ENCODE peak calls at places on chromosomes 13 and 19, in eight cellular contexts. S, B, T, L, Y, U, W and I are unnamed samples.

GRCh38 chr19:44988896-44989563 is 12.2 kb upstream of the RELB start:
- DNase-seq in L (peak; percentile 61), U (peak; percentile 70), B (peak; percentile 80), S (peak; percentile 60), W (peak; percentile 8), Y (peak; percentile 75), T (peak; percentile 78), I (peak; percentile 63)

GRCh38 chr13:28558126-28558525 is 63.2 kb upstream of the FLT1 start:
- DNase-seq in T (peak; percentile 90), Y (peak; percentile 89), U (no peak), S (no peak), L (no peak), B (peak; percentile 94), W (peak; percentile 80), I (peak; percentile 89)

GRCh38 chr13:86986448-86986847 is 684.7 kb upstream of the SLITRK5 start:
- DNase-seq in B (no peak), Y (no peak), W (no peak), U (no peak), S (no peak), L (no peak), T (no peak), I (peak; percentile 43)

GRCh38 chr13:73991884-73992283 is 142.3 kb downstream of the KLF12 start:
- DNase-seq in W (no peak), B (no peak), T (no peak), L (no peak), U (no peak), S (no peak), Y (no peak), I (no peak)

GRCh38 chr19:35673121-35673804 is 6.9 kb downstream of the UPK1A start:
- DNase-seq in U (peak; percentile 20), L (no peak), W (no peak), S (no peak), B (peak; percentile 73), Y (peak; percentile 40), T (peak; percentile 63), I (peak; percentile 57)

GRCh38 chr13:114099191-114099590 is 33.2 kb downstream of the RASA3 start:
- DNase-seq in Y (peak; percentile 90), L (peak; percentile 77), T (peak; percentile 87), S (peak; percentile 89), W (peak; percentile 70), U (no peak), B (peak; percentile 97), I (peak; percentile 96)

GRCh38 chr19:40433391-40434216 is 7.8 kb upstream of the SERTAD1 start:
- DNase-seq in U (peak; percentile 44), T (peak; percentile 97), B (peak; percentile 97), L (peak; percentile 92), W (peak; percentile 66), Y (peak; percentile 92), S (peak; percentile 91), I (peak; percentile 94)

GRCh38 chr13:32125221-32125621 is 93.6 kb downstream of the FRY start:
- DNase-seq in U (no peak), B (peak; percentile 79), W (no peak), S (peak; percentile 28), Y (peak; percentile 48), L (no peak), T (peak; percentile 71), I (peak; percentile 89)

GRCh38 chr13:50386527-50387123 is 371.4 kb downstream of the KCNRG start:
- DNase-seq in U (no peak), S (no peak), T (peak; percentile 58), Y (peak; percentile 33), L (peak; percentile 27), W (peak; percentile 67), B (peak; percentile 73), I (peak; percentile 79)

GRCh38 chr19:8340341-8341096 is 2.5 kb downstream of the KANK3 start:
- DNase-seq in S (peak; percentile 90), L (peak; percentile 59), B (no peak), T (peak; percentile 49), Y (peak; percentile 55), U (no peak), W (no peak), I (peak; percentile 96)

GRCh38 chr19:51739466-51740213 is 12.0 kb downstream of the FPR1 start:
- DNase-seq in Y (no peak), S (no peak), B (no peak), L (no peak), U (no peak), W (no peak), T (no peak), I (no peak)

GRCh38 chr19:6362351-6362801 is 1.0 kb downstream of the CLPP start:
- DNase-seq in T (no peak), S (no peak), U (peak; percentile 45), W (no peak), Y (no peak), L (no peak), B (peak; percentile 46), I (no peak)

GRCh38 chr13:24616514-24616913 is 63.7 kb upstream of the ATP12A start:
- DNase-seq in L (no peak), U (no peak), B (no peak), S (no peak), W (no peak), T (no peak), Y (no peak), I (no peak)

DNA sequence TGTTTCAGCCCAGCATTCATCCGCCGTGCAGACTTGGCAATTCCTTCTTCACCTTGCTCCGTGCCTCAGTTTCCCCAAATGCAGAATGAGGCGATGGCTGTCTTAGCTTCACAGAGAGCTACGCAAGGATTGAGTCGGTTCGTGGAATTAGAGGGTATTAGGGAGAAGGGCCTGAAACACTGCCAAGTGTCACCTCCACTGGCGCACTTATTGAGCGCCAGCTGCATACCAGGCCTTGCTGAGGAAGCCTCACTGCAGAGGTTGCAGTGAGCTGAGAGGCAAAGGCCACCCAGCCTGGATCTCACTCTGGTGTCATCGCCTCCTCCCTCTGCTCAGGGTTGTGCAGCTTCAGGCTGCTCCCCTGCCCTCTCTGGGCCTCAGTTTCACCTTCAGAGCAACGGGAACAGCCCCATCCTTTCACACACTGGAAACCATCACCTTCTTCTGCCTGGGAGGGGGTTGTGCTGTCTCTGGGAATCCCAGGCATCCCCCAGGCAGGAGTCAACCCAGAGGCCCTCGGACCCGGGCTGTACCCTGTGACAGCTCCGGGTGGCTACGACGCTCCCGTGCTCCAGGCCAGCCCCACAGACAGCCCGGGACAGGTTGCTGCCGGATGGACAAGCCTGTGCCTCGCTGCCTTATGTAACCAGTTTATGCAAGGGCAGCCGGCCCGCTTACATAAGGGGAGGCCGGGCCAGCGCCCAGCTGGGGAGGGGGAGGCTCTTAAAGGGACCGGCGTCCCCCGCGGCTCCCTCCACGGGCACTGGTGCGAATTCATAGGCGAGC is 31.9 kb downstream of the NFIC start:
- DNase-seq in Y (no peak), L (peak; percentile 82), W (no peak), B (peak; percentile 61), U (no peak), T (peak; percentile 36), S (peak; percentile 82), I (peak; percentile 73)
- H3K4me3 ChIP-seq in Y (no peak overlapping the region), L (peak overlapping the region; percentile 38), W (no peak overlapping the region), B (no peak overlapping the region), U (no peak overlapping the region), T (no peak overlapping the region), S (peak overlapping the region; percentile 41), I (peak overlapping the region; percentile 7)

GRCh38 chr13:58991826-58992477 is 1171.8 kb downstream of the DIAPH3 start:
- DNase-seq in B (no peak), T (no peak), L (no peak), U (no peak), W (no peak), Y (no peak), S (no peak), I (no peak)

GRCh38 chr13:58992478-58993042 is 1171.2 kb downstream of the DIAPH3 start:
- DNase-seq in U (no peak), L (no peak), T (no peak), S (no peak), B (no peak), W (no peak), Y (no peak), I (no peak)

GRCh38 chr13:58994077-58994476 is 1169.7 kb downstream of the DIAPH3 start:
- DNase-seq in B (no peak), W (no peak), U (no peak), S (no peak), L (no peak), T (no peak), Y (no peak), I (no peak)

GRCh38 chr13:58999851-59000250 is 1163.9 kb downstream of the DIAPH3 start:
- DNase-seq in U (no peak), T (no peak), B (no peak), L (no peak), Y (no peak), S (no peak), W (no peak), I (no peak)

DNA sequence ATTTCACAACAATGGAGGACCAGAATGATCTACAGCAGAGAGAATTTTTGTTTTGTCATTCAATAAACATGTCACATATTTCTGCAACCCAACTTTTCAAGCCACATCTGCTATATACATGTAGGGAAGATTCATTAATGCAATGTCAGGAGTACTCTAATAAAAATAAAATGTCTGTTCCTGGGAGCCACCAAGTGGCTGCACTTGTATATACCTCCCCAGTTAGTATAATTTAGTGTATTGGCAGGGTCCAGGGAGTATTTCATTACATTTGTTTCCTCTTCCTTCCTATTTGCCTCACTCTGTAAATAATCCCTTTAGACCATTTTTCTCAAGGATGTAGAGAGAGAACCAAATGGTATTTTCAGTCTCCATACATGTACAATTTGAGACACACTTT is 1169.0 kb downstream of the DIAPH3 start:
- DNase-seq in T (no peak), W (no peak), S (no peak), Y (peak; percentile 4), L (no peak), U (no peak), B (no peak), I (no peak)
- TF ChIP-seq CTCF in T (peak; percentile 8), W (no peak), S (peak; percentile 33), Y (peak; percentile 19), L (no peak), U (no peak), B (no peak), I (no peak)

GRCh38 chr13:111326621-111326965 is 6.2 kb downstream of the TEX29 start:
- DNase-seq in U (no peak), W (no peak), B (no peak), T (no peak), Y (no peak), L (no peak), S (no peak), I (no peak)

GRCh38 chr13:111325941-111326620 is 5.6 kb downstream of the TEX29 start:
- DNase-seq in U (no peak), T (no peak), L (no peak), B (no peak), S (no peak), Y (no peak), W (no peak), I (no peak)

GRCh38 chr13:111327701-111328100 is 7.3 kb downstream of the TEX29 start:
- DNase-seq in T (no peak), Y (no peak), S (no peak), U (no peak), L (no peak), B (no peak), W (no peak), I (no peak)

GRCh38 chr13:111328111-111328802 is 7.8 kb downstream of the TEX29 start:
- DNase-seq in T (no peak), B (no peak), U (no peak), L (no peak), Y (no peak), W (no peak), S (no peak), I (no peak)

GRCh38 chr13:111326981-111327642 is 6.7 kb downstream of the TEX29 start:
- DNase-seq in T (no peak), S (no peak), W (no peak), L (no peak), U (no peak), Y (no peak), B (no peak), I (no peak)
- H3K4me3 ChIP-seq in T (no peak overlapping the region), S (no peak overlapping the region), W (no peak overlapping the region), L (no peak overlapping the region), U (no peak overlapping the region), Y (no peak overlapping the region), B (no peak overlapping the region), I (no peak overlapping the region)

GRCh38 chr13:110680852-110681251 is 25.1 kb downstream of the CARS2 start:
- DNase-seq in B (peak; percentile 18), U (no peak), T (no peak), S (no peak), L (no peak), Y (peak; percentile 28), W (no peak), I (peak; percentile 25)
- TF ChIP-seq CTCF in B (peak; percentile 39), U (no peak), T (peak; percentile 43), S (peak; percentile 51), L (no peak), Y (peak; percentile 55), W (peak; percentile 54), I (peak; percentile 48)